ENCODE peak calls at places on chromosomes 12 and 14, in nine cellular contexts. G is colonic mucosa; N is adrenal gland; M is thoracic aorta; W is CD8-positive, alpha-beta T cell; E is heart left ventricle; R is brain microvascular endothelial cell; K is CD4-positive, alpha-beta memory T cell; Q is iPS DF 6.9. J is an unnamed sample.

GRCh38 chr14:104554608-104555401 is 24.8 kb upstream of the C14orf180 start:
- DNase-seq in R (no peak), N (no peak), E (peak; percentile 22), G (no peak), W (no peak), Q (no peak), K (no peak), M (no peak), J (no peak)

GRCh38 chr12:13727707-13728147 is 253.7 kb downstream of the GRIN2B start:
- DNase-seq in W (no peak), G (no peak), E (no peak), Q (no peak), M (no peak), N (no peak), K (no peak), R (no peak), J (no peak)

GRCh38 chr12:57135487-57135886 is 7.2 kb downstream of the LRP1 start:
- DNase-seq in Q (no peak), N (no peak), W (no peak), E (peak; percentile 67), M (no peak), K (no peak), G (no peak), R (no peak), J (no peak)

GRCh38 chr12:124100572-124101178 is 127.7 kb downstream of the ZNF664 start:
- DNase-seq in G (no peak), K (no peak), Q (no peak), M (no peak), R (no peak), E (no peak), N (no peak), W (no peak), J (no peak)

GRCh38 chr12:83256581-83256980 is 569.9 kb downstream of the TMTC2 start:
- DNase-seq in Q (no peak), N (no peak), W (no peak), R (no peak), K (no peak), M (no peak), E (no peak), G (no peak), J (no peak)

GRCh38 chr12:55516391-55516790 is 24.2 kb downstream of the OR6C68 start:
- DNase-seq in W (no peak), E (no peak), G (no peak), Q (no peak), K (no peak), N (no peak), R (no peak), M (no peak), J (no peak)

GRCh38 chr12:40226652-40227051 is 1.9 kb downstream of the LRRK2 start:
- DNase-seq in M (peak; percentile 36), W (no peak), Q (no peak), N (peak; percentile 45), K (no peak), R (peak; percentile 61), G (no peak), E (peak; percentile 54), J (no peak)

GRCh38 chr14:36952702-36953101 is 219.7 kb downstream of the SLC25A21 start:
- DNase-seq in Q (no peak), E (no peak), R (peak; percentile 67), G (no peak), K (no peak), W (no peak), M (no peak), N (no peak), J (no peak)

GRCh38 chr12:51855586-51856428 is 7.3 kb upstream of the FIGNL2 start:
- DNase-seq in E (no peak), M (no peak), G (no peak), W (no peak), R (no peak), K (no peak), Q (no peak), N (no peak), J (no peak)

GRCh38 chr12:54038760-54039414 is 6.0 kb downstream of the HOXC5 start:
- DNase-seq in Q (no peak), M (no peak), W (no peak), K (no peak), R (no peak), E (no peak), G (no peak), N (no peak), J (no peak)

GRCh38 chr14:64705406-64706118 is 1.3 kb downstream of the PLEKHG3 start:
- DNase-seq in M (no peak), K (no peak), N (no peak), E (peak; percentile 55), R (no peak), Q (no peak), W (no peak), G (peak; percentile 60), J (no peak)

GRCh38 chr14:60175255-60175902 is 10.2 kb upstream of the DHRS7 start:
- DNase-seq in E (no peak), K (no peak), N (no peak), M (no peak), G (no peak), Q (no peak), R (no peak), W (no peak), J (no peak)

GRCh38 chr12:10632226-10632625 is 18.8 kb upstream of the MAGOHB start:
- DNase-seq in R (no peak), W (no peak), E (no peak), G (no peak), N (no peak), M (no peak), K (no peak), Q (no peak), J (no peak)

GRCh38 chr12:13891902-13892301 is 89.5 kb downstream of the GRIN2B start:
- DNase-seq in R (no peak), G (no peak), Q (no peak), W (no peak), E (no peak), N (no peak), K (no peak), M (no peak), J (no peak)

GRCh38 chr14:91113829-91114078 is at the start of gene DGLUCY:
- DNase-seq in W (no peak), G (peak; percentile 87), K (no peak), R (no peak), Q (peak; percentile 70), M (peak; percentile 32), N (peak; percentile 70), E (peak; percentile 91), J (peak; percentile 39)

GRCh38 chr14:34843011-34843554 is 32.1 kb downstream of the BAZ1A start:
- DNase-seq in R (peak; percentile 24), Q (no peak), N (no peak), G (no peak), M (no peak), E (no peak), K (no peak), W (no peak), J (no peak)

GRCh38 chr12:6083606-6084005 is 40.9 kb downstream of the VWF start:
- DNase-seq in K (no peak), N (no peak), G (no peak), M (no peak), R (no peak), E (no peak), W (no peak), Q (no peak), J (no peak)

GRCh38 chr12:128009108-128009507 is 257.9 kb upstream of the TMEM132C start:
- DNase-seq in E (no peak), Q (no peak), G (no peak), M (no peak), R (no peak), K (no peak), W (no peak), N (no peak), J (no peak)

GRCh38 chr12:122501489-122501989 is 807 bp upstream of the ZCCHC8 start:
- DNase-seq in E (no peak), R (no peak), M (no peak), G (no peak), W (no peak), Q (no peak), K (no peak), N (no peak), J (no peak)

DNA sequence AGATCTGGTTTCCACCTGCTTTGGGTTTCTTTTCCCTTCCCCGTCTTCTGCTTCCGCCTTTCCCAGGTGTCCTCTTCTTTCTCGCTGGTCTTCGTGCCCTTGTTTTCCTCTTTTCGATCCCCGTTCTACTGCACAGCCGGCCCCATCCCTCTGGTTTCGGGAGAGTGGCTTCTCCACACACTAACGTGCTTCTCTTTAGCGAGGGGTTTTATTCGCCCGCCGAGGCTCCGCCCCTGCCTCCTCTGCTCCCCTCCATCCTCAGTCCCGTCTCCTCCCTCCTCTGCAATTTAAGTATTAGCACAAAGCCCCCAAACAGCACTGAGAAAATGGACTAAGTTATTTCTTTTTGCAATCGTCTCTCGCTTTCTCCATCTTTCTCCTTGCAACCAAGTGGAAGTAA is at the start of gene SLC7A8:
- DNase-seq in G (peak; percentile 74), N (peak; percentile 64), Q (no peak), M (no peak), R (no peak), E (peak; percentile 54), K (no peak), W (no peak), J (no peak)
- H3K27me3 ChIP-seq in G (no peaks in the 10 kb centered on the region), N (no peaks in the 10 kb centered on the region), Q (no peaks in the 10 kb centered on the region), M (no peaks in the 10 kb centered on the region), R (peaks cover 22% of the 10 kb centered on the region), E (no peaks in the 10 kb centered on the region), K (peaks cover 15% of the 10 kb centered on the region), W (no peaks in the 10 kb centered on the region), J (peaks cover 21% of the 10 kb centered on the region)

DNA sequence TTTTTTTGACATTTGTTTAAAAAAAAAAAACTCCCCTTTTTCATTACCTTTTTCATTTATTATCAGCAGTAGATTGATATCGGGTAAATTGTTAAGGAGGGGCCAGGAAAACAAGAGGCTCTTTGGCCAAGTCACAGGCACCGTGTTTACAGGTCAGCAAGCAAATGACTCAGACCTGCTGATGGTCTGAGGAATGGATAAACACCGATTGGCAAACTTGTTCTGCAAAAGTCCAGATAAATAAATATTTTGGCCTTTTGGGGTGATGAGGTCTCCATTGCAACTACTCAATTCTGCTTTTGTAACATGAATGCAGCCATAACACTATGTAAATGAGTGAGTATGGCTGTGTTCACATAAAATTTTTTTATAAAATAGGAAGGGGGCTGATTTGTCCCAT is 94.0 kb downstream of the RPS29 start:
- DNase-seq in N (no peak), Q (no peak), M (no peak), G (no peak), E (no peak), R (no peak), K (no peak), W (no peak), J (no peak)
- H3K27ac ChIP-seq in N (no peak overlapping the region), Q (no peak overlapping the region), M (no peak overlapping the region), G (no peak overlapping the region), E (no peak overlapping the region), R (no peak overlapping the region), K (no peak overlapping the region), W (no peak overlapping the region), J (no peak overlapping the region)

DNA sequence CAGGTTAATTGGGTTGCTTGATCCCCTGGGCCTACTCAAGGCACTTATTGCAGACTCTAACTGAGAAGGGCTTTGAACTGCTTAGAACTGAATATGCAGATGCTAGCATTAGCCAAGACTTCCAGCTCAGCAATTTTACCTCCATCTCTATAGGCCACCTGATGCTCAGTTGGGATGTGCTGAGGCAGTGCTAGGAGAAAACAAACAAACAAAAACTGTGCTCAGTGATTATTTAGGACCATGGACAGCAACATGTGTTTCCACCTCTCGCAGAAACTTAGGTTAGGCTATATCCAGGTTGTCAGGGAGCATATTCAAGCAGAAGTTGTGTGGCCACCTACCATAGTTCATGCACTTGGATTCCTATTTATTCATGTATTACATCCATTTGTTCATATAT is 124.7 kb upstream of the WSCD2 start:
- DNase-seq in W (no peak), M (no peak), N (no peak), G (no peak), Q (peak; percentile 18), K (no peak), R (no peak), E (no peak), J (no peak)
- H3K4me3 ChIP-seq in W (no peak overlapping the region), M (no peak overlapping the region), N (no peak overlapping the region), G (no peak overlapping the region), Q (no peak overlapping the region), K (no peak overlapping the region), R (no peak overlapping the region), E (no peak overlapping the region), J (no peak overlapping the region)

GRCh38 chr14:100666403-100666802 is 60.3 kb upstream of the DLK1 start:
- DNase-seq in R (no peak), N (no peak), M (no peak), G (no peak), E (no peak), K (no peak), Q (no peak), W (no peak), J (no peak)
- H3K27me3 ChIP-seq in R (no peaks in the 10 kb centered on the region), N (no peaks in the 10 kb centered on the region), M (no peaks in the 10 kb centered on the region), G (no peaks in the 10 kb centered on the region), E (peaks cover 4% of the 10 kb centered on the region), K (no peaks in the 10 kb centered on the region), Q (no peaks in the 10 kb centered on the region), W (peaks cover 4% of the 10 kb centered on the region), J (peaks cover 4% of the 10 kb centered on the region)